ENCODE peak calls at places on chromosomes 16 and 17, in four cellular contexts. W is iris pigment epithelial cell, V is AG08395, Z is posterior cingulate gyrus. R is an unnamed sample.
A peak's percentile ranks its signal among the peaks of the same experiment; 100 is the strongest.

GRCh38 chr16:11384184-11384955 is 39.1 kb downstream of the RMI2 start:
- DNase-seq in V (no peak), Z (no peak), W (no peak), R (no peak)

GRCh38 chr16:79417465-79418093 is 183.0 kb downstream of the MAF start:
- DNase-seq in W (no peak), Z (no peak), V (no peak), R (no peak)

GRCh38 chr17:77068915-77069314 is 71.9 kb upstream of the SEC14L1 start:
- DNase-seq in Z (no peak), W (no peak), V (no peak), R (no peak)

GRCh38 chr16:47461598-47462266 is 601 bp downstream of the PHKB start:
- DNase-seq in W (peak; percentile 57), V (peak; percentile 27), Z (peak; percentile 29), R (peak; percentile 43)

GRCh38 chr17:50903604-50904521 is 37.7 kb upstream of the TOB1 start:
- DNase-seq in V (no peak), W (peak; percentile 77), Z (no peak), R (peak; percentile 92)

GRCh38 chr16:81838794-81839193 is 59.7 kb downstream of the PLCG2 start:
- DNase-seq in Z (no peak), W (peak; percentile 50), V (no peak), R (peak; percentile 18)

GRCh38 chr16:84281077-84281476 is 13.6 kb upstream of the WFDC1 start:
- DNase-seq in V (peak; percentile 27), W (peak; percentile 38), Z (no peak), R (no peak)

GRCh38 chr17:4678448-4679026 is 25.4 kb downstream of the PELP1 start:
- DNase-seq in W (peak; percentile 94), Z (no peak), V (peak; percentile 82), R (peak; percentile 88)

GRCh38 chr16:2664522-2665096 is 17.7 kb upstream of the KCTD5 start:
- DNase-seq in V (no peak), W (no peak), Z (no peak), R (no peak)

GRCh38 chr16:54454616-54455015 is 168.0 kb upstream of the IRX3 start:
- DNase-seq in V (no peak), Z (no peak), W (no peak), R (no peak)

GRCh38 chr17:17144916-17145665 is 61.0 kb downstream of the PLD6 start:
- DNase-seq in W (no peak), V (no peak), Z (no peak), R (no peak)

GRCh38 chr17:73474370-73474988 is 162.7 kb upstream of the CDC42EP4 start:
- DNase-seq in Z (no peak), V (peak; percentile 84), W (peak; percentile 70), R (no peak)

GRCh38 chr16:88767546-88767945 is 17.5 kb downstream of the PIEZO1 start:
- DNase-seq in Z (no peak), W (no peak), V (no peak), R (no peak)

GRCh38 chr16:84295203-84295850 is 649 bp downstream of the WFDC1 start:
- DNase-seq in V (no peak), W (no peak), Z (no peak), R (no peak)

GRCh38 chr17:12358477-12358876 is 307.2 kb upstream of the MYOCD start:
- DNase-seq in W (no peak), Z (no peak), V (no peak), R (no peak)

GRCh38 chr16:81645925-81646324 is 133.2 kb upstream of the PLCG2 start:
- DNase-seq in V (no peak), Z (no peak), W (no peak), R (no peak)

GRCh38 chr16:57644383-57645014 is 16.1 kb downstream of the ADGRG1 start:
- DNase-seq in V (no peak), W (no peak), Z (no peak), R (no peak)